ENCODE peak calls at places on chromosomes 12 and 14, in seven cellular contexts. One of them, this sample, is unnamed.
A peak's percentile ranks its signal among the peaks of the same experiment; 100 is the strongest.

GRCh38 chr14:60311417-60311816 is 62.4 kb downstream of the PPM1A start:
- DNase-seq in lower leg skin: no peak
- DNase-seq in fibroblast of the aortic adventitia: peak; percentile 64
- DNase-seq in CD8-positive, alpha-beta memory T cell: no peak
- DNase-seq in upper lobe of left lung: no peak
- DNase-seq in mesendoderm: peak; percentile 43
- DNase-seq in neural progenitor cell: no peak
- DNase-seq in this sample: no peak

GRCh38 chr12:43109626-43110345 is 442.2 kb downstream of the ADAMTS20 start:
- DNase-seq in CD8-positive, alpha-beta memory T cell: no peak
- DNase-seq in lower leg skin: no peak
- DNase-seq in fibroblast of the aortic adventitia: no peak
- DNase-seq in upper lobe of left lung: no peak
- DNase-seq in neural progenitor cell: no peak
- DNase-seq in mesendoderm: no peak
- DNase-seq in this sample: no peak

GRCh38 chr14:105437723-105438500 is 18.3 kb downstream of the MTA1 start:
- DNase-seq in lower leg skin: no peak
- DNase-seq in CD8-positive, alpha-beta memory T cell: no peak
- DNase-seq in mesendoderm: no peak
- DNase-seq in neural progenitor cell: no peak
- DNase-seq in upper lobe of left lung: peak; percentile 57
- DNase-seq in fibroblast of the aortic adventitia: no peak
- DNase-seq in this sample: no peak

GRCh38 chr14:92456215-92457017 is 57.2 kb upstream of the RIN3 start:
- DNase-seq in mesendoderm: peak; percentile 77
- DNase-seq in neural progenitor cell: peak; percentile 83
- DNase-seq in CD8-positive, alpha-beta memory T cell: no peak
- DNase-seq in lower leg skin: no peak
- DNase-seq in upper lobe of left lung: no peak
- DNase-seq in fibroblast of the aortic adventitia: peak; percentile 77
- DNase-seq in this sample: no peak

GRCh38 chr14:31435276-31435675 is 14.9 kb upstream of the HEATR5A start:
- DNase-seq in neural progenitor cell: no peak
- DNase-seq in lower leg skin: no peak
- DNase-seq in fibroblast of the aortic adventitia: peak; percentile 84
- DNase-seq in mesendoderm: no peak
- DNase-seq in CD8-positive, alpha-beta memory T cell: no peak
- DNase-seq in upper lobe of left lung: no peak
- DNase-seq in this sample: no peak

GRCh38 chr14:102544745-102545460 is 35.3 kb upstream of the ANKRD9 start:
- DNase-seq in fibroblast of the aortic adventitia: no peak
- DNase-seq in lower leg skin: no peak
- DNase-seq in upper lobe of left lung: peak; percentile 90
- DNase-seq in CD8-positive, alpha-beta memory T cell: no peak
- DNase-seq in neural progenitor cell: peak; percentile 67
- DNase-seq in mesendoderm: no peak
- DNase-seq in this sample: peak; percentile 90

GRCh38 chr14:74368441-74368840 is 20.2 kb downstream of the VRTN start:
- DNase-seq in CD8-positive, alpha-beta memory T cell: no peak
- DNase-seq in lower leg skin: no peak
- DNase-seq in upper lobe of left lung: no peak
- DNase-seq in fibroblast of the aortic adventitia: no peak
- DNase-seq in neural progenitor cell: no peak
- DNase-seq in mesendoderm: no peak
- DNase-seq in this sample: no peak

GRCh38 chr12:76250256-76250655 is 98.0 kb downstream of the BBS10 start:
- DNase-seq in CD8-positive, alpha-beta memory T cell: no peak
- DNase-seq in upper lobe of left lung: no peak
- DNase-seq in lower leg skin: no peak
- DNase-seq in neural progenitor cell: no peak
- DNase-seq in mesendoderm: peak; percentile 45
- DNase-seq in fibroblast of the aortic adventitia: peak; percentile 26
- DNase-seq in this sample: no peak

GRCh38 chr12:79706676-79707075 is 15.9 kb upstream of the PAWR start:
- DNase-seq in mesendoderm: no peak
- DNase-seq in neural progenitor cell: no peak
- DNase-seq in upper lobe of left lung: no peak
- DNase-seq in fibroblast of the aortic adventitia: no peak
- DNase-seq in CD8-positive, alpha-beta memory T cell: no peak
- DNase-seq in lower leg skin: no peak
- DNase-seq in this sample: no peak

GRCh38 chr14:65308536-65308935 is 104.0 kb upstream of the FUT8 start:
- DNase-seq in upper lobe of left lung: no peak
- DNase-seq in mesendoderm: no peak
- DNase-seq in neural progenitor cell: no peak
- DNase-seq in CD8-positive, alpha-beta memory T cell: no peak
- DNase-seq in fibroblast of the aortic adventitia: no peak
- DNase-seq in lower leg skin: no peak
- DNase-seq in this sample: no peak

GRCh38 chr12:115963030-115963480 is 314.4 kb downstream of the MED13L start:
- DNase-seq in CD8-positive, alpha-beta memory T cell: no peak
- DNase-seq in neural progenitor cell: no peak
- DNase-seq in lower leg skin: no peak
- DNase-seq in upper lobe of left lung: no peak
- DNase-seq in fibroblast of the aortic adventitia: peak; percentile 53
- DNase-seq in mesendoderm: no peak
- DNase-seq in this sample: no peak

GRCh38 chr12:131929530-131930456 is 717 bp downstream of the PUS1 start:
- DNase-seq in fibroblast of the aortic adventitia: peak; percentile 15
- DNase-seq in upper lobe of left lung: peak; percentile 89
- DNase-seq in CD8-positive, alpha-beta memory T cell: peak; percentile 37
- DNase-seq in mesendoderm: peak; percentile 42
- DNase-seq in neural progenitor cell: peak; percentile 71
- DNase-seq in lower leg skin: no peak
- DNase-seq in this sample: peak; percentile 70

GRCh38 chr14:36997843-36998242 is 174.6 kb downstream of the SLC25A21 start:
- DNase-seq in CD8-positive, alpha-beta memory T cell: no peak
- DNase-seq in neural progenitor cell: no peak
- DNase-seq in lower leg skin: no peak
- DNase-seq in mesendoderm: no peak
- DNase-seq in upper lobe of left lung: no peak
- DNase-seq in fibroblast of the aortic adventitia: peak; percentile 55
- DNase-seq in this sample: no peak

GRCh38 chr12:93892431-93893210 is 215.4 kb downstream of the CRADD start:
- DNase-seq in lower leg skin: no peak
- DNase-seq in fibroblast of the aortic adventitia: peak; percentile 30
- DNase-seq in neural progenitor cell: peak; percentile 82
- DNase-seq in upper lobe of left lung: peak; percentile 1
- DNase-seq in mesendoderm: peak; percentile 9
- DNase-seq in CD8-positive, alpha-beta memory T cell: no peak
- DNase-seq in this sample: no peak

GRCh38 chr14:93959239-93960107 is 16.9 kb downstream of the ASB2 start:
- DNase-seq in CD8-positive, alpha-beta memory T cell: peak; percentile 73
- DNase-seq in mesendoderm: peak; percentile 92
- DNase-seq in fibroblast of the aortic adventitia: peak; percentile 75
- DNase-seq in neural progenitor cell: no peak
- DNase-seq in upper lobe of left lung: no peak
- DNase-seq in lower leg skin: no peak
- DNase-seq in this sample: no peak

GRCh38 chr12:1122803-1123202 is 131.8 kb downstream of the ERC1 start:
- DNase-seq in lower leg skin: no peak
- DNase-seq in neural progenitor cell: peak; percentile 14
- DNase-seq in upper lobe of left lung: no peak
- DNase-seq in mesendoderm: peak; percentile 13
- DNase-seq in fibroblast of the aortic adventitia: no peak
- DNase-seq in CD8-positive, alpha-beta memory T cell: peak; percentile 65
- DNase-seq in this sample: no peak

GRCh38 chr12:129532707-129533499 is 370.9 kb downstream of the TMEM132D start:
- DNase-seq in mesendoderm: peak; percentile 58
- DNase-seq in upper lobe of left lung: no peak
- DNase-seq in neural progenitor cell: peak; percentile 8
- DNase-seq in fibroblast of the aortic adventitia: no peak
- DNase-seq in CD8-positive, alpha-beta memory T cell: no peak
- DNase-seq in lower leg skin: no peak
- DNase-seq in this sample: no peak

GRCh38 chr12:22088886-22089285 is 42.9 kb downstream of the CMAS start:
- DNase-seq in neural progenitor cell: no peak
- DNase-seq in CD8-positive, alpha-beta memory T cell: no peak
- DNase-seq in mesendoderm: no peak
- DNase-seq in lower leg skin: no peak
- DNase-seq in upper lobe of left lung: no peak
- DNase-seq in fibroblast of the aortic adventitia: no peak
- DNase-seq in this sample: no peak

GRCh38 chr14:101469382-101470251 is 91.7 kb upstream of the DIO3 start:
- DNase-seq in neural progenitor cell: no peak
- DNase-seq in lower leg skin: no peak
- DNase-seq in fibroblast of the aortic adventitia: no peak
- DNase-seq in mesendoderm: no peak
- DNase-seq in upper lobe of left lung: no peak
- DNase-seq in CD8-positive, alpha-beta memory T cell: no peak
- DNase-seq in this sample: no peak

GRCh38 chr14:73785834-73786631 is 65.6 kb upstream of the PTGR2 start:
- DNase-seq in upper lobe of left lung: peak; percentile 91
- DNase-seq in CD8-positive, alpha-beta memory T cell: peak; percentile 60
- DNase-seq in mesendoderm: peak; percentile 65
- DNase-seq in fibroblast of the aortic adventitia: peak; percentile 96
- DNase-seq in lower leg skin: peak; percentile 87
- DNase-seq in neural progenitor cell: peak; percentile 69
- DNase-seq in this sample: peak; percentile 88

GRCh38 chr12:29867823-29868222 is 84.1 kb upstream of the TMTC1 start:
- DNase-seq in fibroblast of the aortic adventitia: no peak
- DNase-seq in neural progenitor cell: no peak
- DNase-seq in lower leg skin: no peak
- DNase-seq in CD8-positive, alpha-beta memory T cell: no peak
- DNase-seq in upper lobe of left lung: no peak
- DNase-seq in mesendoderm: no peak
- DNase-seq in this sample: no peak

GRCh38 chr14:51369814-51370213 is 129.8 kb downstream of the TMX1 start:
- DNase-seq in fibroblast of the aortic adventitia: no peak
- DNase-seq in mesendoderm: no peak
- DNase-seq in CD8-positive, alpha-beta memory T cell: no peak
- DNase-seq in upper lobe of left lung: no peak
- DNase-seq in lower leg skin: no peak
- DNase-seq in neural progenitor cell: no peak
- DNase-seq in this sample: no peak

GRCh38 chr14:74988131-74988530 is 14.6 kb upstream of the EIF2B2 start:
- DNase-seq in upper lobe of left lung: no peak
- DNase-seq in mesendoderm: peak; percentile 71
- DNase-seq in CD8-positive, alpha-beta memory T cell: no peak
- DNase-seq in lower leg skin: no peak
- DNase-seq in fibroblast of the aortic adventitia: peak; percentile 52
- DNase-seq in neural progenitor cell: no peak
- DNase-seq in this sample: peak; percentile 40

GRCh38 chr12:91422107-91422506 is 239.5 kb upstream of the DCN start:
- DNase-seq in CD8-positive, alpha-beta memory T cell: no peak
- DNase-seq in upper lobe of left lung: no peak
- DNase-seq in neural progenitor cell: no peak
- DNase-seq in mesendoderm: no peak
- DNase-seq in lower leg skin: no peak
- DNase-seq in fibroblast of the aortic adventitia: no peak
- DNase-seq in this sample: no peak

GRCh38 chr12:6310771-6311610 is 509 bp downstream of the PLEKHG6 start:
- DNase-seq in neural progenitor cell: peak; percentile 59
- DNase-seq in CD8-positive, alpha-beta memory T cell: no peak
- DNase-seq in fibroblast of the aortic adventitia: no peak
- DNase-seq in upper lobe of left lung: no peak
- DNase-seq in mesendoderm: peak; percentile 75
- DNase-seq in lower leg skin: no peak
- DNase-seq in this sample: peak; percentile 63

GRCh38 chr14:77140343-77140936 is 1.2 kb downstream of the ZDHHC22 start:
- DNase-seq in lower leg skin: no peak
- DNase-seq in mesendoderm: no peak
- DNase-seq in neural progenitor cell: peak; percentile 55
- DNase-seq in CD8-positive, alpha-beta memory T cell: no peak
- DNase-seq in upper lobe of left lung: peak; percentile 61
- DNase-seq in fibroblast of the aortic adventitia: no peak
- DNase-seq in this sample: no peak
- H3K4me3 ChIP-seq in lower leg skin: no peak overlapping the region
- H3K4me3 ChIP-seq in mesendoderm: peak overlapping the region; percentile 16
- H3K4me3 ChIP-seq in neural progenitor cell: peak overlapping the region; percentile 76
- H3K4me3 ChIP-seq in CD8-positive, alpha-beta memory T cell: no peak overlapping the region
- H3K4me3 ChIP-seq in upper lobe of left lung: no peak overlapping the region
- H3K4me3 ChIP-seq in fibroblast of the aortic adventitia: no peak overlapping the region
- H3K4me3 ChIP-seq in this sample: no peak overlapping the region

DNA sequence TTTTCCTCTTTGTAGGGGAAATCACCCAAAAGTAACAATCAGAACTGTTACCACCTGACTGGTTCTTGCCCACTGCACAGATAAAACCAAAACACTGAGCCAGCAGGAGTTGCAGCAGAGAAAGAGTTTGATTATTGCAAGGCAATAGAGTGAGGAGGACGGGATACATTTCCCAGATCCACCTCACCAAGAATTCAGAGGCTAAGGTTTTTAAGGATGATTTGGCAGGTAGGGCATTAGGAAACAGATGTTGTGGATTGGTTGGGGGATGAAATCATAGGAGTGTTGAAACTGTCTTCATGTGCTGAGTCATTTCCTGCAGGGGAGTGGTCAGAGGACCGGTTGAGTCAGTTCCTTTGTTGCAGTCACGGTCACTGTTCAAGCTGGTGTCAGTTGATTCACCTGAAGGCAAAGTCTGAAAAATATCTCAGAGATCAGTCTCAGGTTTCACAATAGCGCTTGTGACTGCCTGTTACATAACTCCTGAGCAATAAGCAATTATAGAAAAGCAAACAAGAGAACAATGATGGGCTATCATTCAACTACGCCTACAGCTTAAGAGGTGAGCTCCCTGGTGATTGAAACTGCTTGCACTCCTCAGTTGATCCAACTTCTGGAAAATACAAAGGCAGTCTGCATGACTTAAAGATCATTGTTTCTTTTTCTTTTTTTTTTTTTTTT is 20.3 kb upstream of the AMN1 start:
- DNase-seq in lower leg skin: peak; percentile 87
- DNase-seq in fibroblast of the aortic adventitia: peak; percentile 98
- DNase-seq in neural progenitor cell: no peak
- DNase-seq in mesendoderm: peak; percentile 98
- DNase-seq in CD8-positive, alpha-beta memory T cell: no peak
- DNase-seq in upper lobe of left lung: no peak
- DNase-seq in this sample: peak; percentile 69
- H3K4me3 ChIP-seq in lower leg skin: no peak overlapping the region
- H3K4me3 ChIP-seq in fibroblast of the aortic adventitia: no peak overlapping the region
- H3K4me3 ChIP-seq in neural progenitor cell: no peak overlapping the region
- H3K4me3 ChIP-seq in mesendoderm: no peak overlapping the region
- H3K4me3 ChIP-seq in CD8-positive, alpha-beta memory T cell: no peak overlapping the region
- H3K4me3 ChIP-seq in upper lobe of left lung: no peak overlapping the region
- H3K4me3 ChIP-seq in this sample: no peak overlapping the region

DNA sequence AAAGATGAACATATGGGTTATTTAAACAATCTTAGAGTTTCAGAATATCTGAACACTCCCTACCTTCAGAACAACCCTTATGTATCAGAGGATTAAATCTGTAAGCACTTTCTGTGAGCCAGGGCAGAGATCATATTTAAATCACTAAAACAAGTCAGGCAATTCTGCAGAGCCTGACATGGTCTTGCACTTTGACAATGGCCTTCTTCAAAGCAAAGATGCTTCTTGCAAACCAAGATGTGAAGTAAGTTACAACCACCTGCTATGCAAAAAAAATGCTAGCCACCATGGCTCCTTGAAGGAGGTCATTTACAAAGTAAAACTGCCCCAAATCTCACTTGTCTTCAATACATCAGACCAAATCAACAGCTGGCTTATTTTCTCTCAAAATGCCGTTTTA is 3.2 kb downstream of the PPP1CC start:
- DNase-seq in CD8-positive, alpha-beta memory T cell: no peak
- DNase-seq in neural progenitor cell: no peak
- DNase-seq in upper lobe of left lung: no peak
- DNase-seq in mesendoderm: no peak
- DNase-seq in fibroblast of the aortic adventitia: no peak
- DNase-seq in lower leg skin: no peak
- DNase-seq in this sample: no peak
- H3K4me3 ChIP-seq in CD8-positive, alpha-beta memory T cell: peak overlapping the region; percentile 3
- H3K4me3 ChIP-seq in neural progenitor cell: peak overlapping the region; percentile 100
- H3K4me3 ChIP-seq in upper lobe of left lung: no peak overlapping the region
- H3K4me3 ChIP-seq in mesendoderm: no peak overlapping the region
- H3K4me3 ChIP-seq in fibroblast of the aortic adventitia: peak overlapping the region; percentile 11
- H3K4me3 ChIP-seq in lower leg skin: no peak overlapping the region
- H3K4me3 ChIP-seq in this sample: no peak overlapping the region

GRCh38 chr12:78278706-78279105 is 448.0 kb downstream of the NAV3 start:
- DNase-seq in lower leg skin: no peak
- DNase-seq in mesendoderm: no peak
- DNase-seq in fibroblast of the aortic adventitia: no peak
- DNase-seq in neural progenitor cell: no peak
- DNase-seq in upper lobe of left lung: no peak
- DNase-seq in CD8-positive, alpha-beta memory T cell: no peak
- DNase-seq in this sample: no peak
- H3K4me3 ChIP-seq in lower leg skin: no peak overlapping the region
- H3K4me3 ChIP-seq in mesendoderm: no peak overlapping the region
- H3K4me3 ChIP-seq in fibroblast of the aortic adventitia: no peak overlapping the region
- H3K4me3 ChIP-seq in neural progenitor cell: no peak overlapping the region
- H3K4me3 ChIP-seq in upper lobe of left lung: no peak overlapping the region
- H3K4me3 ChIP-seq in CD8-positive, alpha-beta memory T cell: no peak overlapping the region
- H3K4me3 ChIP-seq in this sample: no peak overlapping the region